ENCODE peak calls at places on chromosome X, in six cellular contexts. I is SK-N-SH, V is GM12878, J is HepG2, Z is K562, K is H1. T is an unnamed sample.

GRCh38 chrX:51332188-51332942 is at the start of gene NUDT10:
- DNase-seq in I (peak; percentile 81), V (no peak), J (no peak), Z (no peak), K (peak; percentile 29), T (no peak)

GRCh38 chrX:11363069-11363594 is 69.9 kb downstream of the AMELX start:
- DNase-seq in I (no peak), V (peak; percentile 67), J (no peak), Z (no peak), K (no peak), T (no peak)

GRCh38 chrX:103913356-103914020 is 48.9 kb upstream of the TMSB15B start:
- DNase-seq in I (no peak), V (no peak), J (no peak), Z (no peak), K (no peak), T (no peak)

GRCh38 chrX:39823848-39824247 is 273.9 kb downstream of the BCOR start:
- DNase-seq in I (no peak), V (no peak), J (no peak), Z (no peak), K (no peak), T (no peak)

GRCh38 chrX:9337056-9337455 is 127.8 kb upstream of the TBL1X start:
- DNase-seq in I (no peak), V (no peak), J (no peak), Z (no peak), K (no peak), T (no peak)

GRCh38 chrX:125382889-125383288 is 63.2 kb downstream of the TEX13C start:
- DNase-seq in I (no peak), V (no peak), J (no peak), Z (no peak), K (no peak), T (no peak)

GRCh38 chrX:96837808-96838207 is 45.9 kb upstream of the RPA4 start:
- DNase-seq in I (no peak), V (no peak), J (no peak), Z (no peak), K (no peak), T (no peak)

GRCh38 chrX:49947778-49948177 is 25.4 kb downstream of the CLCN5 start:
- DNase-seq in I (no peak), V (no peak), J (no peak), Z (no peak), K (no peak), T (no peak)

GRCh38 chrX:8201896-8202331 is 30.8 kb upstream of the VCX2 start:
- DNase-seq in I (no peak), V (no peak), J (no peak), Z (no peak), K (no peak), T (no peak)

GRCh38 chrX:70452143-70452733 is 7.6 kb downstream of the DLG3 start:
- DNase-seq in I (peak; percentile 64), V (no peak), J (peak; percentile 19), Z (peak; percentile 69), K (no peak), T (no peak)

GRCh38 chrX:68498044-68498507 is 775 bp upstream of the YIPF6 start:
- DNase-seq in I (peak; percentile 39), V (no peak), J (peak; percentile 19), Z (no peak), K (no peak), T (no peak)

GRCh38 chrX:68112321-68112720 is 321.0 kb downstream of the OPHN1 start:
- DNase-seq in I (no peak), V (no peak), J (no peak), Z (no peak), K (no peak), T (no peak)

GRCh38 chrX:30653415-30654131 is at the start of gene GK:
- DNase-seq in I (peak; percentile 48), V (no peak), J (no peak), Z (peak; percentile 36), K (no peak), T (no peak)

GRCh38 chrX:21779095-21779494 is 21.2 kb upstream of the SMPX start:
- DNase-seq in I (no peak), V (no peak), J (no peak), Z (no peak), K (no peak), T (no peak)

GRCh38 chrX:48972214-48973164 is 845 bp upstream of the KCND1 start:
- DNase-seq in I (peak; percentile 70), V (no peak), J (peak; percentile 16), Z (peak; percentile 77), K (no peak), T (no peak)

GRCh38 chrX:140492360-140492994 is 12.4 kb downstream of the SOX3 start:
- DNase-seq in I (no peak), V (no peak), J (no peak), Z (no peak), K (no peak), T (no peak)
- TF ChIP-seq GABPA in I (no peak), V (no peak), J (no peak), Z (no peak), K (no peak), T (no peak)

DNA sequence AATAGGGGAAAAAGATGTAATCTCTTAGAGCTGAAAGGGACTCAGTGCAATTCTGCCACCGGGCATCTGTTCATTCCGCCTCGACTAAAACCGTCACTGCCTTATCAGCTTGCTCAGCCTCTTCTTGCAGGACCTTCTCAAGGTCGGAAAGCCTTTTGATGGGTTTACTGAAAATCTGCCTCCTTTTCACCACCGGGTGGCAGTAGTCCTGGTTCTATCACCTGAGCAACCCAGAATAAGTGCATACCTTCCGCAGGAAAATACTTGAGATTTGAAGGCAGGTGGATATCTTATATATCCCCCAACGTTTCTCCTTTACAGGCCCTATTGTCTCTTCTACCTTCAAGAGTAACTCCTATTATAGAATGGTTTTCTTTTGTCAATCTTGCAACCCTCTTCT is 103.4 kb upstream of the PAK3 start:
- DNase-seq in I (peak; percentile 24), V (no peak), J (peak; percentile 5), Z (peak; percentile 23), K (peak; percentile 21), T (no peak)
- TF ChIP-seq GABPA in I (no peak), V (no peak), J (no peak), Z (no peak), K (no peak), T (no peak)

DNA sequence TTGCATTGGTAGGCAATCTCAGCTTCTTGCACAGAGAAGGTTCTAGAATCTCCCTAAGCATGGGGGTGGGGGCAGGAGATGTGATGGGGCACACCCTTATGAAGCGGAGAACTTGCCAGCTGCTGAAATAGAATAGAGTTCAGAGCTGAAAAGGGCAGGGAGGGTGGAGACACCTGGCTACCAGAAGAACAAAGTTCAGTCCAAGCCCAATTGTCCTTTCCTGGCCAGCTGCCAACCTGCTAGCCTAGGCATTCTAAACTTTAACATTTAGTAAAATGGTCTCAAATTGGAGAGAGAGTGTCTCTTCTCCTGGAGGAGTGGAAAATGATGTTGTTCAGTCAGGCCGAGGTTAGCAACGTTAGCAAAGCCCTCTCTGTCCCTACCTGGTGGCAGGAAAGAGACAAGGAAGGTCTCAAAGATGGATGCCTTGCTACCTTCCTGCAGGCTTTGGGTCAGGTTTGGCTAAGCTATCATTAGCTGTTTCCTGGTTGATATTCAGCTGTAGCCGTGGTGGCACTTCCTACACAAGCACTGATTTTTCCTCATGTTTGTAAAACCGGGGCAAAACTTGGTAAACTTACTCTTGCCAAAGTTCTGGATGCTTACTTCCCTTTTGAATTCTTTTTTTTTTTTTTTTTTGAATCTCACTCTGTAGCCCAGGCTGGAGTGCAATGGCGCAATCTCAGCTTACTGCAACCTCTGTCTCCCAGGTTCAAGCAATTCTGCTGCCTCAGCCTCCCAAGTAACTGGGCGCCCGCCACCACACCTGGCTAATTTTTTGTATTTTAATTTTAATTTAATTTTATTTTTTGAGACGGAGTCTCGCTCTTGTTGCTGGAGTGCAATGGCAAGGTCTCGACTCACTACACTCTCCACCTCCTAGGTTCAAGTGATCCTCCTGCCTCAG is 34.6 kb upstream of the NYX start:
- DNase-seq in I (no peak), V (no peak), J (peak; percentile 39), Z (peak; percentile 4), K (no peak), T (no peak)
- TF ChIP-seq GABPA in I (no peak), V (no peak), J (no peak), Z (no peak), K (no peak), T (no peak)

GRCh38 chrX:47637546-47638195 is 7.9 kb upstream of the CFP start:
- DNase-seq in I (no peak), V (no peak), J (no peak), Z (no peak), K (no peak), T (no peak)

GRCh38 chrX:47631676-47632075 is 1.9 kb upstream of the CFP start:
- DNase-seq in I (no peak), V (no peak), J (no peak), Z (no peak), K (no peak), T (no peak)

GRCh38 chrX:47632664-47633063 is 2.9 kb upstream of the CFP start:
- DNase-seq in I (no peak), V (no peak), J (no peak), Z (no peak), K (no peak), T (peak; percentile 44)

GRCh38 chrX:47633671-47634590 is 4.2 kb upstream of the CFP start:
- DNase-seq in I (no peak), V (no peak), J (no peak), Z (no peak), K (no peak), T (no peak)

GRCh38 chrX:47634871-47635575 is 5.3 kb upstream of the CFP start:
- DNase-seq in I (no peak), V (no peak), J (no peak), Z (no peak), K (no peak), T (no peak)
- TF ChIP-seq GABPA in I (no peak), V (no peak), J (no peak), Z (no peak), K (no peak), T (no peak)

DNA sequence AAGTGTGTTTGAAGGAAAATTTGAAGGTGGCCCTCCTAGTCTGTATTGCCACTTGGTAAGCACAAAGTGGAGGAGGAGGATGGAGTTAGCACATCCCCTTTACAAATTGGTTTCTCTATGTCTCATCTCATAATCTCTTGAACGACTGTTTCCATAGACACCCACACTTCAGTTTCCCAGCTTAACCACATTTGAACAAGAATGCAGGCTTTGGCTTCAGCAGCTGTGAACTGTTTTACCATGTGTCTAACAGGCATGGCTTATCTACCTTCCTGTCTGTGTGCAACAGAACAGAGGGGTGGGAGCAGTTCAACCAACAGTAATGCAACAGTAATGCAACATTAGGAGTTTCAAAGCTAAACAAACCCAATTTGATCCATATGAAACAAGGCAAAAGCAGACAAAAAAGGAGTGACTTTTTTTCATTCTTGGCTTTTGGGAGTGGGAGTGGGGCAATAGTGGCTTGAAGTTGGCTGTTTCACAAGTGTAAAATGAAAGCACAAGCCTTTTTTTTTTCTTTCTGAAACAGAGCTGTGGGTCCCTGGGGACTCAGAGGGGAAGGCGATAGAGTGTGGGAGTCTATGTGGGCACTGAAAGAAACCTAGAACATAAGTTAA is 108.0 kb downstream of the ITM2A start:
- DNase-seq in I (no peak), V (peak; percentile 99), J (no peak), Z (no peak), K (no peak), T (peak; percentile 77)
- TF ChIP-seq GABPA in I (no peak), V (peak; percentile 43), J (no peak), Z (no peak), K (no peak), T (no peak)